ENCODE peak calls at places on chromosomes 1 and 21, in five cellular contexts. C is BE2C, H is tibial artery, L is tibial nerve, I is left lung. K is an unnamed sample.
A peak's percentile ranks its signal among the peaks of the same experiment; 100 is the strongest.

GRCh38 chr1:29753244-29753643 is 516.9 kb downstream of the PTPRU start:
- DNase-seq in C (no peak), H (no peak), L (no peak), I (no peak), K (no peak)

GRCh38 chr1:93255222-93256079 is 74.9 kb downstream of the CCDC18 start:
- DNase-seq in C (no peak), H (no peak), L (no peak), I (no peak), K (no peak)

GRCh38 chr1:47066931-47067330 is at the start of gene CYP4Z1:
- DNase-seq in C (no peak), H (no peak), L (no peak), I (no peak), K (no peak)

GRCh38 chr1:185227161-185227560 is 70.2 kb downstream of the SWT1 start:
- DNase-seq in C (no peak), H (no peak), L (no peak), I (no peak), K (no peak)

GRCh38 chr1:157359309-157360020 is 192.8 kb downstream of the FCRL5 start:
- DNase-seq in C (no peak), H (no peak), L (no peak), I (no peak), K (no peak)

GRCh38 chr1:236913371-236914037 is 90.7 kb downstream of the MT1HL1 start:
- DNase-seq in C (no peak), H (no peak), L (no peak), I (no peak), K (no peak)

GRCh38 chr1:68101829-68102228 is 51.4 kb upstream of the DIRAS3 start:
- DNase-seq in C (no peak), H (no peak), L (no peak), I (no peak), K (no peak)

GRCh38 chr1:200184196-200184595 is 156.7 kb downstream of the NR5A2 start:
- DNase-seq in C (no peak), H (peak; percentile 75), L (peak; percentile 64), I (peak; percentile 93), K (peak; percentile 73)

GRCh38 chr1:197402189-197402588 is 134.1 kb downstream of the CRB1 start:
- DNase-seq in C (no peak), H (no peak), L (no peak), I (no peak), K (no peak)

GRCh38 chr21:41932576-41933258 is 21.1 kb downstream of the C2CD2 start:
- DNase-seq in C (peak; percentile 24), H (no peak), L (no peak), I (peak; percentile 33), K (no peak)

GRCh38 chr1:94541175-94542087 is at the start of gene F3:
- DNase-seq in C (peak; percentile 83), H (peak; percentile 94), L (peak; percentile 86), I (peak; percentile 94), K (peak; percentile 88)

GRCh38 chr1:44242761-44243160 is 29.5 kb downstream of the DMAP1 start:
- DNase-seq in C (no peak), H (no peak), L (no peak), I (no peak), K (no peak)

GRCh38 chr1:154886281-154887036 is 16.4 kb upstream of the KCNN3 start:
- DNase-seq in C (peak; percentile 50), H (no peak), L (no peak), I (no peak), K (no peak)

GRCh38 chr1:93635614-93636543 is 45.8 kb downstream of the BCAR3 start:
- DNase-seq in C (no peak), H (no peak), L (no peak), I (no peak), K (no peak)

GRCh38 chr1:35835398-35835797 is 27.6 kb downstream of the AGO4 start:
- DNase-seq in C (no peak), H (no peak), L (no peak), I (no peak), K (no peak)
- H3K36me3 ChIP-seq in C (no peaks in the 10 kb centered on the region), H (peaks cover 82% of the 10 kb centered on the region), L (peaks cover 10% of the 10 kb centered on the region), I (peaks cover 8% of the 10 kb centered on the region), K (peaks cover 22% of the 10 kb centered on the region)

GRCh38 chr1:7624791-7625355 is 146.2 kb upstream of the VAMP3 start:
- DNase-seq in C (no peak), H (no peak), L (no peak), I (peak; percentile 10), K (no peak)
- H3K27me3 ChIP-seq in C (no peaks in the 10 kb centered on the region), H (no peaks in the 10 kb centered on the region), L (no peaks in the 10 kb centered on the region), I (no peaks in the 10 kb centered on the region), K (peaks cover 54% of the 10 kb centered on the region)

GRCh38 chr1:105343317-105343716 is 1593.6 kb downstream of the AMY1C start:
- DNase-seq in C (no peak), H (no peak), L (no peak), I (no peak), K (peak; percentile 69)

DNA sequence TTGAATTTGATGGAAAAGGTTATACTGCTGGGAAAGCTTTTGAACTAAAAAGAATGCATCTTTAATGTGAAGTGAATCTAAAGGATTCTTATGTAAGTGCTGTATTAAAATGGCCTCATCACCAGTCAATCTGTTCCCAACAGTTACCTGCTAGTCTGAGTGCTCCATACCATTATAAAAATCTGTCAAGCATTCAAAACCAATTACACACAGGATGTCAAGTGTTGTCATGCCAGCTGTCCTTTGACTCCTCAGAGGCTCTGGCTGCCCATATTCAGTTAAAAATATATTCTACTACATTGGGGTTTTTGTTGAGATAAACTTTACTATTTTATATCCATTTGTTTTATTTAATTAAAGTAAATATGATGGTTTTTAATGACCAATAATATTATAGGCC is 1587.7 kb downstream of the AMY1C start:
- DNase-seq in C (no peak), H (no peak), L (no peak), I (no peak), K (no peak)
- H3K36me3 ChIP-seq in C (no peaks in the 10 kb centered on the region), H (no peaks in the 10 kb centered on the region), L (no peaks in the 10 kb centered on the region), I (no peaks in the 10 kb centered on the region), K (peaks cover 2% of the 10 kb centered on the region)

DNA sequence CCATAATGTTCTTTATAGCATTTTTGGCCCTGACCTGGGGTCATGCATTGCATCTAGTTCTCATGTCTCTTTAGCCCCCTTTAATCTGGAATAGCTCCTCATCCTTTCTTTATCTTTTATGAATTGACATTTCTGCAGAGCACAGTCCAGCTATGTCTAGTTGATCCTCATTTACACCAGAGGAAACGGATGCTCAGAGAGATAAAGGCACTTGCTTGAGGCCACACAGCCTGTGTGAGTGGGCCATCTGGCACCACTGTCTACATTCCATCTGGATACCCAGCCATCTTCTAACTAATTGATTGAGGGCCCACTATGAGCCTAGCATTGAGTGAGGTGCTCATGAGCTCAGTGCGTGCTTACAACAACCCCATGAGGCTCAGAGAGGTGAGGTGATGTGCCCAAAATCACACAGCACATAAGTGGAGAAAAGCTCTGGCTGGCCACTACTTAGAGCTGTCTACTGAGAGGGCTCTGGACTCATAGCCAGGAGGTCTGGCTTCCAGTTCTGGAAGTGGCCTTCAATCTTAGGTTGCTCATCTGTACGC is 3.5 kb downstream of the HPCA start:
- DNase-seq in C (no peak), H (peak; percentile 5), L (no peak), I (no peak), K (no peak)
- H3K27me3 ChIP-seq in C (peaks cover 9% of the 10 kb centered on the region), H (no peaks in the 10 kb centered on the region), L (peaks cover 90% of the 10 kb centered on the region), I (peaks cover 44% of the 10 kb centered on the region), K (no peaks in the 10 kb centered on the region)

DNA sequence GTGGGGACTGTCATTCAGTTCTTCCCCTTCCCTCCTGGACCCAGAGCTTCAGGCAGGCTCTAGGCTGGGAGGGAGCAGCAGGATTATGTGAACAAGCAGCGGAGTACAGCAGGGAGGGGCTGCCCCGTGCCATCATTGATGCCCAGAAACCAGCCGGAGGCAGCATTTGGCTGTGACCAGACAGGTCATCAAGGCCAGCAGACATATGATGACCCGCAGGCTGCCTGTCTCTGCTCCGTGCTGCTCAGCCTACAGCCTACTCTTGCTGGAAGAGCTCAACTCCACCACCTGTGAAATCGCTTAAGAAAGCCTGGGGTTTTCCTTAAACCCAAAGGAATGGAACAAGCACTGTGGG is 4.9 kb downstream of the KLHL21 start:
- DNase-seq in C (no peak), H (no peak), L (no peak), I (no peak), K (no peak)
- H3K36me3 ChIP-seq in C (peaks cover 35% of the 10 kb centered on the region), H (peaks cover 65% of the 10 kb centered on the region), L (peaks cover 47% of the 10 kb centered on the region), I (no peaks in the 10 kb centered on the region), K (peaks cover 63% of the 10 kb centered on the region)

GRCh38 chr21:34911360-34911759 is 137.7 kb downstream of the RUNX1 start:
- DNase-seq in C (no peak), H (no peak), L (no peak), I (no peak), K (no peak)
- H3K27me3 ChIP-seq in C (no peaks in the 10 kb centered on the region), H (no peaks in the 10 kb centered on the region), L (no peaks in the 10 kb centered on the region), I (no peaks in the 10 kb centered on the region), K (no peaks in the 10 kb centered on the region)

GRCh38 chr1:171177261-171177660 is 7.8 kb upstream of the FMO2 start:
- DNase-seq in C (no peak), H (no peak), L (no peak), I (no peak), K (no peak)
- H3K36me3 ChIP-seq in C (no peaks in the 10 kb centered on the region), H (no peaks in the 10 kb centered on the region), L (no peaks in the 10 kb centered on the region), I (no peaks in the 10 kb centered on the region), K (no peaks in the 10 kb centered on the region)

GRCh38 chr1:24325587-24326449 is 6.7 kb downstream of the GRHL3 start:
- DNase-seq in C (no peak), H (no peak), L (no peak), I (no peak), K (no peak)
- H3K27me3 ChIP-seq in C (peaks cover 24% of the 10 kb centered on the region), H (no peaks in the 10 kb centered on the region), L (peaks cover 19% of the 10 kb centered on the region), I (peaks cover 5% of the 10 kb centered on the region), K (peaks cover 43% of the 10 kb centered on the region)

GRCh38 chr21:46379105-46379504 is 55.1 kb downstream of the PCNT start:
- DNase-seq in C (no peak), H (no peak), L (no peak), I (no peak), K (no peak)

GRCh38 chr21:46376231-46376628 is 52.3 kb downstream of the PCNT start:
- DNase-seq in C (no peak), H (no peak), L (no peak), I (no peak), K (no peak)

GRCh38 chr21:46379691-46380090 is 55.7 kb downstream of the PCNT start:
- DNase-seq in C (no peak), H (no peak), L (no peak), I (no peak), K (no peak)

GRCh38 chr21:46376856-46377453 is 53.0 kb downstream of the PCNT start:
- DNase-seq in C (no peak), H (no peak), L (no peak), I (no peak), K (no peak)

GRCh38 chr21:46377789-46378188 is 53.8 kb downstream of the PCNT start:
- DNase-seq in C (no peak), H (no peak), L (no peak), I (no peak), K (no peak)
- H3K36me3 ChIP-seq in C (peaks cover 18% of the 10 kb centered on the region), H (peaks cover 12% of the 10 kb centered on the region), L (no peaks in the 10 kb centered on the region), I (no peaks in the 10 kb centered on the region), K (peaks cover 19% of the 10 kb centered on the region)

GRCh38 chr1:206035027-206035426 is 11.3 kb upstream of the CTSE start:
- DNase-seq in C (no peak), H (no peak), L (no peak), I (peak; percentile 49), K (no peak)

GRCh38 chr1:206030714-206031113 is 7.0 kb upstream of the CTSE start:
- DNase-seq in C (peak; percentile 67), H (no peak), L (peak; percentile 36), I (peak; percentile 79), K (peak; percentile 79)

GRCh38 chr1:206029484-206029883 is 5.8 kb upstream of the CTSE start:
- DNase-seq in C (no peak), H (no peak), L (peak; percentile 21), I (peak; percentile 66), K (no peak)

GRCh38 chr1:206036661-206037455 is 13.2 kb upstream of the CTSE start:
- DNase-seq in C (no peak), H (no peak), L (no peak), I (no peak), K (no peak)

GRCh38 chr1:206032356-206033140 is 8.9 kb upstream of the CTSE start:
- DNase-seq in C (no peak), H (no peak), L (no peak), I (no peak), K (no peak)
- H3K27me3 ChIP-seq in C (peaks cover 49% of the 10 kb centered on the region), H (no peaks in the 10 kb centered on the region), L (peaks cover 17% of the 10 kb centered on the region), I (no peaks in the 10 kb centered on the region), K (peaks cover 16% of the 10 kb centered on the region)

K was measured in SJCRH30.